ENCODE peak calls at places on chromosomes 1 and 21, in six cellular contexts. One of them, this sample, is unnamed.

GRCh38 chr1:58551741-58552140 is 5.2 kb upstream of the OMA1 start:
- DNase-seq in IMR-90: no peak
- DNase-seq in mesenchymal stem cell: no peak
- DNase-seq in H9: no peak
- DNase-seq in neuronal stem cell: no peak
- DNase-seq in H1: no peak
- DNase-seq in this sample: no peak

GRCh38 chr1:47753808-47754207 is 243.4 kb downstream of the TRABD2B start:
- DNase-seq in IMR-90: no peak
- DNase-seq in mesenchymal stem cell: no peak
- DNase-seq in H9: no peak
- DNase-seq in neuronal stem cell: no peak
- DNase-seq in H1: no peak
- DNase-seq in this sample: no peak

GRCh38 chr1:152251391-152251790 is 27.4 kb upstream of the HRNR start:
- DNase-seq in IMR-90: no peak
- DNase-seq in mesenchymal stem cell: no peak
- DNase-seq in H9: no peak
- DNase-seq in neuronal stem cell: no peak
- DNase-seq in H1: no peak
- DNase-seq in this sample: no peak

GRCh38 chr1:167635233-167635648 is 5.2 kb downstream of the RCSD1 start:
- DNase-seq in IMR-90: no peak
- DNase-seq in mesenchymal stem cell: no peak
- DNase-seq in H9: peak
- DNase-seq in neuronal stem cell: peak
- DNase-seq in H1: no peak
- DNase-seq in this sample: no peak

GRCh38 chr1:20411196-20411980 is 74.6 kb downstream of the CAMK2N1 start:
- DNase-seq in IMR-90: peak
- DNase-seq in mesenchymal stem cell: peak
- DNase-seq in H9: peak
- DNase-seq in neuronal stem cell: no peak
- DNase-seq in H1: peak
- DNase-seq in this sample: no peak

GRCh38 chr1:228259951-228260350 is 52.1 kb downstream of the OBSCN start:
- DNase-seq in IMR-90: no peak
- DNase-seq in mesenchymal stem cell: no peak
- DNase-seq in H9: peak
- DNase-seq in neuronal stem cell: no peak
- DNase-seq in H1: no peak
- DNase-seq in this sample: no peak

GRCh38 chr1:203682401-203683383 is 56.1 kb downstream of the ATP2B4 start:
- DNase-seq in IMR-90: peak
- DNase-seq in mesenchymal stem cell: no peak
- DNase-seq in H9: peak
- DNase-seq in neuronal stem cell: no peak
- DNase-seq in H1: no peak
- DNase-seq in this sample: no peak

GRCh38 chr1:192147626-192148025 is 10.6 kb upstream of the RGS18 start:
- DNase-seq in IMR-90: peak
- DNase-seq in mesenchymal stem cell: peak
- DNase-seq in H9: no peak
- DNase-seq in neuronal stem cell: no peak
- DNase-seq in H1: no peak
- DNase-seq in this sample: peak

GRCh38 chr1:243884603-243885002 is 34.6 kb upstream of the AKT3 start:
- DNase-seq in IMR-90: no peak
- DNase-seq in mesenchymal stem cell: no peak
- DNase-seq in H9: no peak
- DNase-seq in neuronal stem cell: no peak
- DNase-seq in H1: no peak
- DNase-seq in this sample: no peak

GRCh38 chr1:7509593-7509992 is 261.5 kb upstream of the VAMP3 start:
- DNase-seq in IMR-90: no peak
- DNase-seq in mesenchymal stem cell: no peak
- DNase-seq in H9: no peak
- DNase-seq in neuronal stem cell: no peak
- DNase-seq in H1: no peak
- DNase-seq in this sample: no peak

GRCh38 chr1:42035205-42035829 is 116.6 kb upstream of the HIVEP3 start:
- DNase-seq in IMR-90: peak
- DNase-seq in mesenchymal stem cell: peak
- DNase-seq in H9: peak
- DNase-seq in neuronal stem cell: peak
- DNase-seq in H1: peak
- DNase-seq in this sample: peak

GRCh38 chr1:15939181-15940109 is 36.5 kb downstream of the ZBTB17 start:
- DNase-seq in IMR-90: peak
- DNase-seq in mesenchymal stem cell: peak
- DNase-seq in H9: no peak
- DNase-seq in neuronal stem cell: no peak
- DNase-seq in H1: no peak
- DNase-seq in this sample: peak

GRCh38 chr1:235992868-235993267 is 72.0 kb downstream of the NID1 start:
- DNase-seq in IMR-90: no peak
- DNase-seq in mesenchymal stem cell: no peak
- DNase-seq in H9: no peak
- DNase-seq in neuronal stem cell: no peak
- DNase-seq in H1: no peak
- DNase-seq in this sample: no peak

GRCh38 chr1:89822999-89823628 is 2.3 kb downstream of the LRRC8D start:
- DNase-seq in IMR-90: peak
- DNase-seq in mesenchymal stem cell: peak
- DNase-seq in H9: no peak
- DNase-seq in neuronal stem cell: no peak
- DNase-seq in H1: no peak
- DNase-seq in this sample: peak

GRCh38 chr1:244118087-244118761 is 67.1 kb downstream of the ZBTB18 start:
- DNase-seq in IMR-90: no peak
- DNase-seq in mesenchymal stem cell: no peak
- DNase-seq in H9: no peak
- DNase-seq in neuronal stem cell: no peak
- DNase-seq in H1: no peak
- DNase-seq in this sample: no peak

GRCh38 chr1:81340258-81340657 is 460.5 kb upstream of the ADGRL2 start:
- DNase-seq in IMR-90: no peak
- DNase-seq in mesenchymal stem cell: no peak
- DNase-seq in H9: no peak
- DNase-seq in neuronal stem cell: no peak
- DNase-seq in H1: no peak
- DNase-seq in this sample: no peak

GRCh38 chr1:203765029-203765837 is at the start of gene LAX1:
- DNase-seq in IMR-90: no peak
- DNase-seq in mesenchymal stem cell: no peak
- DNase-seq in H9: no peak
- DNase-seq in neuronal stem cell: no peak
- DNase-seq in H1: no peak
- DNase-seq in this sample: peak

GRCh38 chr1:116769994-116770393 is 15.8 kb downstream of the CD2 start:
- DNase-seq in IMR-90: no peak
- DNase-seq in mesenchymal stem cell: no peak
- DNase-seq in H9: no peak
- DNase-seq in neuronal stem cell: no peak
- DNase-seq in H1: no peak
- DNase-seq in this sample: no peak

GRCh38 chr1:113811353-113811887 is 856 bp downstream of the RSBN1 start:
- DNase-seq in IMR-90: peak
- DNase-seq in mesenchymal stem cell: peak
- DNase-seq in H9: peak
- DNase-seq in neuronal stem cell: peak
- DNase-seq in H1: peak
- DNase-seq in this sample: no peak

GRCh38 chr1:47207811-47208373 is 18.1 kb upstream of the PDZK1IP1 start:
- DNase-seq in IMR-90: no peak
- DNase-seq in mesenchymal stem cell: no peak
- DNase-seq in H9: no peak
- DNase-seq in neuronal stem cell: no peak
- DNase-seq in H1: no peak
- DNase-seq in this sample: no peak

GRCh38 chr1:10975567-10976326 is 36.7 kb upstream of the TARDBP start:
- DNase-seq in IMR-90: peak
- DNase-seq in mesenchymal stem cell: peak
- DNase-seq in H9: no peak
- DNase-seq in neuronal stem cell: no peak
- DNase-seq in H1: no peak
- DNase-seq in this sample: peak

GRCh38 chr1:53826367-53826766 is 11.7 kb downstream of the NDC1 start:
- DNase-seq in IMR-90: peak
- DNase-seq in mesenchymal stem cell: peak
- DNase-seq in H9: no peak
- DNase-seq in neuronal stem cell: no peak
- DNase-seq in H1: no peak
- DNase-seq in this sample: no peak

GRCh38 chr1:169326644-169327316 is 40.8 kb downstream of the NME7 start:
- DNase-seq in IMR-90: peak
- DNase-seq in mesenchymal stem cell: peak
- DNase-seq in H9: no peak
- DNase-seq in neuronal stem cell: no peak
- DNase-seq in H1: no peak
- DNase-seq in this sample: no peak

GRCh38 chr1:228753933-228754332 is 18.7 kb downstream of the RHOU start:
- DNase-seq in IMR-90: no peak
- DNase-seq in mesenchymal stem cell: no peak
- DNase-seq in H9: no peak
- DNase-seq in neuronal stem cell: no peak
- DNase-seq in H1: no peak
- DNase-seq in this sample: no peak

GRCh38 chr1:193322218-193322617 is 135.8 kb upstream of the B3GALT2 start:
- DNase-seq in IMR-90: peak
- DNase-seq in mesenchymal stem cell: peak
- DNase-seq in H9: no peak
- DNase-seq in neuronal stem cell: no peak
- DNase-seq in H1: no peak
- DNase-seq in this sample: peak

GRCh38 chr1:22114083-22115012 is 28.5 kb downstream of the WNT4 start:
- DNase-seq in IMR-90: peak
- DNase-seq in mesenchymal stem cell: peak
- DNase-seq in H9: peak
- DNase-seq in neuronal stem cell: peak
- DNase-seq in H1: no peak
- DNase-seq in this sample: no peak

GRCh38 chr1:218498061-218498938 is 153.2 kb downstream of the TGFB2 start:
- DNase-seq in IMR-90: peak
- DNase-seq in mesenchymal stem cell: peak
- DNase-seq in H9: no peak
- DNase-seq in neuronal stem cell: no peak
- DNase-seq in H1: no peak
- DNase-seq in this sample: peak

GRCh38 chr1:155504207-155504606 is 58.4 kb downstream of the ASH1L start:
- DNase-seq in IMR-90: peak
- DNase-seq in mesenchymal stem cell: peak
- DNase-seq in H9: no peak
- DNase-seq in neuronal stem cell: no peak
- DNase-seq in H1: no peak
- DNase-seq in this sample: peak

GRCh38 chr1:159823401-159823800 is 3.3 kb upstream of the SLAMF8 start:
- DNase-seq in IMR-90: no peak
- DNase-seq in mesenchymal stem cell: no peak
- DNase-seq in H9: no peak
- DNase-seq in neuronal stem cell: no peak
- DNase-seq in H1: no peak
- DNase-seq in this sample: no peak

GRCh38 chr1:212162635-212163034 is 122.6 kb upstream of the PPP2R5A start:
- DNase-seq in IMR-90: peak
- DNase-seq in mesenchymal stem cell: peak
- DNase-seq in H9: no peak
- DNase-seq in neuronal stem cell: no peak
- DNase-seq in H1: no peak
- DNase-seq in this sample: no peak

GRCh38 chr1:204853446-204853845 is 17.2 kb upstream of the NFASC start:
- DNase-seq in IMR-90: no peak
- DNase-seq in mesenchymal stem cell: no peak
- DNase-seq in H9: no peak
- DNase-seq in neuronal stem cell: no peak
- DNase-seq in H1: no peak
- DNase-seq in this sample: no peak

GRCh38 chr1:213075725-213076124 is 24.7 kb downstream of the RPS6KC1 start:
- DNase-seq in IMR-90: no peak
- DNase-seq in mesenchymal stem cell: no peak
- DNase-seq in H9: no peak
- DNase-seq in neuronal stem cell: no peak
- DNase-seq in H1: no peak
- DNase-seq in this sample: no peak

GRCh38 chr1:118302145-118302544 is 117.1 kb upstream of the SPAG17 start:
- DNase-seq in IMR-90: no peak
- DNase-seq in mesenchymal stem cell: peak
- DNase-seq in H9: no peak
- DNase-seq in neuronal stem cell: no peak
- DNase-seq in H1: no peak
- DNase-seq in this sample: no peak

GRCh38 chr1:83905315-83905907 is 93.5 kb downstream of the TTLL7 start:
- DNase-seq in IMR-90: peak
- DNase-seq in mesenchymal stem cell: no peak
- DNase-seq in H9: no peak
- DNase-seq in neuronal stem cell: no peak
- DNase-seq in H1: no peak
- DNase-seq in this sample: peak

GRCh38 chr1:207397525-207397926 is 56.6 kb upstream of the CR2 start:
- DNase-seq in IMR-90: no peak
- DNase-seq in mesenchymal stem cell: no peak
- DNase-seq in H9: peak
- DNase-seq in neuronal stem cell: no peak
- DNase-seq in H1: no peak
- DNase-seq in this sample: no peak

GRCh38 chr1:86764523-86764922 is 60.1 kb downstream of the SH3GLB1 start:
- DNase-seq in IMR-90: no peak
- DNase-seq in mesenchymal stem cell: no peak
- DNase-seq in H9: no peak
- DNase-seq in neuronal stem cell: no peak
- DNase-seq in H1: no peak
- DNase-seq in this sample: no peak
- H4K91ac ChIP-seq in IMR-90: no peak
- H4K91ac ChIP-seq in mesenchymal stem cell: no peak
- H4K91ac ChIP-seq in H9: no peak
- H4K91ac ChIP-seq in neuronal stem cell: no peak
- H4K91ac ChIP-seq in H1: no peak
- H4K91ac ChIP-seq in this sample: no peak

GRCh38 chr21:41128981-41129380 is 39.0 kb upstream of the BACE2 start:
- DNase-seq in IMR-90: no peak
- DNase-seq in mesenchymal stem cell: no peak
- DNase-seq in H9: no peak
- DNase-seq in neuronal stem cell: no peak
- DNase-seq in H1: no peak
- DNase-seq in this sample: no peak
- H4K91ac ChIP-seq in IMR-90: no peak
- H4K91ac ChIP-seq in mesenchymal stem cell: no peak
- H4K91ac ChIP-seq in H9: no peak
- H4K91ac ChIP-seq in neuronal stem cell: no peak
- H4K91ac ChIP-seq in H1: no peak
- H4K91ac ChIP-seq in this sample: no peak

GRCh38 chr1:60213253-60213652 is 139.7 kb upstream of the C1orf87 start:
- DNase-seq in IMR-90: no peak
- DNase-seq in mesenchymal stem cell: no peak
- DNase-seq in H9: no peak
- DNase-seq in neuronal stem cell: no peak
- DNase-seq in H1: no peak
- DNase-seq in this sample: peak
- H4K91ac ChIP-seq in IMR-90: no peak
- H4K91ac ChIP-seq in mesenchymal stem cell: no peak
- H4K91ac ChIP-seq in H9: no peak
- H4K91ac ChIP-seq in neuronal stem cell: no peak
- H4K91ac ChIP-seq in H1: no peak
- H4K91ac ChIP-seq in this sample: no peak

GRCh38 chr1:29853716-29854330 is 617.5 kb downstream of the PTPRU start:
- DNase-seq in IMR-90: no peak
- DNase-seq in mesenchymal stem cell: no peak
- DNase-seq in H9: peak
- DNase-seq in neuronal stem cell: no peak
- DNase-seq in H1: no peak
- DNase-seq in this sample: no peak
- H4K91ac ChIP-seq in IMR-90: no peak
- H4K91ac ChIP-seq in mesenchymal stem cell: no peak
- H4K91ac ChIP-seq in H9: no peak
- H4K91ac ChIP-seq in neuronal stem cell: no peak
- H4K91ac ChIP-seq in H1: no peak
- H4K91ac ChIP-seq in this sample: no peak